ENCODE peak calls at places on chromosomes 4 and X, in four cellular contexts. Y, G, T and W are unnamed samples.

GRCh38 chrX:16671005-16671404 is 21.0 kb downstream of the S100G start:
- DNase-seq in Y (no peak), G (no peak), T (no peak), W (peak; percentile 44)

GRCh38 chr4:3046623-3047022 is 27.7 kb downstream of the HTT-AS start:
- DNase-seq in T (no peak), G (no peak), Y (no peak), W (no peak)

GRCh38 chr4:86664959-86665358 is 70.8 kb downstream of the PTPN13 start:
- DNase-seq in G (no peak), Y (no peak), T (no peak), W (no peak)

GRCh38 chr4:176579233-176579632 is 213.5 kb downstream of the VEGFC start:
- DNase-seq in T (peak; percentile 59), Y (no peak), G (no peak), W (no peak)

GRCh38 chr4:153728660-153729059 is 31.2 kb downstream of the RNF175 start:
- DNase-seq in G (no peak), T (no peak), Y (no peak), W (no peak)

GRCh38 chrX:54825716-54826428 is 18.3 kb downstream of the MAGED2 start:
- DNase-seq in G (no peak), Y (no peak), T (no peak), W (peak; percentile 1)

GRCh38 chrX:65652098-65652497 is 15.4 kb upstream of the MSN start:
- DNase-seq in G (no peak), T (no peak), Y (no peak), W (no peak)

GRCh38 chr4:70874268-70875156 is 27.7 kb upstream of the MOB1B start:
- DNase-seq in G (no peak), Y (no peak), T (no peak), W (no peak)

GRCh38 chr4:124146071-124146470 is 566.5 kb downstream of the ANKRD50 start:
- DNase-seq in T (no peak), G (no peak), Y (no peak), W (no peak)

GRCh38 chrX:23514082-23514481 is 153.2 kb upstream of the PRDX4 start:
- DNase-seq in Y (no peak), G (no peak), T (no peak), W (no peak)

GRCh38 chr4:65538571-65538970 is 131.7 kb downstream of the EPHA5 start:
- DNase-seq in T (no peak), G (no peak), Y (no peak), W (no peak)

GRCh38 chrX:43734444-43734843 is 78.3 kb downstream of the MAOA start:
- DNase-seq in T (no peak), G (no peak), Y (no peak), W (no peak)

GRCh38 chr4:3747582-3747906 is 18.6 kb upstream of the ADRA2C start:
- DNase-seq in Y (no peak), T (no peak), G (no peak), W (no peak)